ENCODE peak calls at places on chromosomes 6 and 20, in four cellular contexts. E is HepG2, C is GM12878, Q is K562. R is an unnamed sample.

GRCh38 chr6:16184129-16184528 is 54.3 kb upstream of the GMPR start:
- DNase-seq in E (peak; percentile 42), C (peak; percentile 45), Q (peak; percentile 62), R (peak; percentile 36)

GRCh38 chr6:97440590-97441176 is 157.7 kb upstream of the MMS22L start:
- DNase-seq in E (peak; percentile 54), C (no peak), Q (peak; percentile 12), R (peak; percentile 42)

GRCh38 chr20:37218976-37219375 is 39.6 kb upstream of the MROH8 start:
- DNase-seq in E (no peak), C (no peak), Q (no peak), R (no peak)

GRCh38 chr6:114418304-114418972 is 75.6 kb upstream of the HS3ST5 start:
- DNase-seq in E (no peak), C (no peak), Q (no peak), R (no peak)

GRCh38 chr6:73516712-73517489 is 3.9 kb downstream of the EEF1A1 start:
- DNase-seq in E (no peak), C (no peak), Q (no peak), R (no peak)

GRCh38 chr6:33418690-33419291 is 884 bp upstream of the CUTA start:
- DNase-seq in E (no peak), C (no peak), Q (peak; percentile 84), R (no peak)

GRCh38 chr6:36129889-36130671 is at the start of gene MAPK13:
- DNase-seq in E (peak; percentile 25), C (no peak), Q (no peak), R (peak; percentile 49)

GRCh38 chr6:166929534-166930189 is 26.7 kb downstream of the RNASET2 start:
- DNase-seq in E (no peak), C (no peak), Q (no peak), R (no peak)

GRCh38 chr6:131920656-131921055 is 30.5 kb downstream of the CCN2 start:
- DNase-seq in E (no peak), C (no peak), Q (no peak), R (no peak)

GRCh38 chr6:170037541-170038250 is 253.2 kb downstream of the DLL1 start:
- DNase-seq in E (no peak), C (no peak), Q (no peak), R (no peak)

GRCh38 chr20:10648651-10649050 is 25.1 kb downstream of the JAG1 start:
- DNase-seq in E (no peak), C (peak; percentile 28), Q (no peak), R (no peak)

GRCh38 chr6:156870926-156871539 is 93.9 kb downstream of the ARID1B start:
- DNase-seq in E (no peak), C (no peak), Q (no peak), R (no peak)

GRCh38 chr20:10432079-10432478 is 1.9 kb downstream of the MKKS start:
- DNase-seq in E (no peak), C (no peak), Q (no peak), R (no peak)

GRCh38 chr6:50007821-50008220 is 14.0 kb downstream of the DEFB110 start:
- DNase-seq in E (no peak), C (no peak), Q (no peak), R (no peak)

GRCh38 chr6:144378437-144378836 is 93.3 kb downstream of the UTRN start:
- DNase-seq in E (no peak), C (no peak), Q (no peak), R (no peak)

GRCh38 chr20:4814696-4815252 is 93.1 kb downstream of the PRND start:
- DNase-seq in E (no peak), C (peak; percentile 83), Q (no peak), R (no peak)
- TF ChIP-seq CBFB in E (no peak), C (peak; percentile 8), Q (no peak), R (no peak)

GRCh38 chr6:31339210-31339609 is 17.8 kb downstream of the HLA-B start:
- DNase-seq in E (no peak), C (no peak), Q (no peak), R (no peak)
- TF ChIP-seq USF2 in E (no peak), C (no peak), Q (no peak), R (no peak)

DNA sequence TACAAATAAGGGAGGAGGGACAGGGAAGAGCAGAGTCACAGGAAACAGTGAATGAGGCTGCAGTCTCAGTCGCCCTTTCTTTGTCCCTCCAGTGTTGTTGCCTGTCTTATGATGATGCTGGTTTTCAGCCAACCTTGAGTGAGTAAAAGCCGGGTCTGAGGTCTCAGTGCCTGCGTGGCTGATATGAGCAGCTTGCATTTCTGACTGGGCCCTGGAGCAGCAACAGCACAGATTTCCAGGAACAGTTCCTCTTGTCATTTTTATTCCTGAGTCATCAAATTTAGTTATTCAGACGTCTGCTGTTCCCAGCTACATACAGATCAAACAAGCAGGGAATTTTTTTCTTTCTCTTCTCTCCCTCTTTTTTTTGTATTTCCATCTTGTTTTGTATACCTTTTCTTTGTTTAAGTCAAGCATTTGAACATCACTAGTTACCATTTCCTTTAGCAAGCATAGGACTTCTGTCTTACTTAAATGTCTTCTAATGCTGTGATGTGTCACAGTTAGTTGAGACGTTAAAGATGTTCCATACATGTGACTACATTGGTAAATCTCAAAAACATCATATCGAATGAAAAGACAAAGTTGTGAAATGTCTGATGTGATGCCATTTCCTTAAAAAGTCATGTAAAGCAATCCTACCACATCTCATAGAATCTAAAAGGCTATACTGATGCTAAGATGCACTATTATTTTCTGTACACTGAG is 26.6 kb downstream of the SLC16A10 start:
- DNase-seq in E (no peak), C (no peak), Q (peak; percentile 20), R (no peak)
- TF ChIP-seq CREB1 in E (no peak), C (no peak), Q (no peak), R (no peak)

DNA sequence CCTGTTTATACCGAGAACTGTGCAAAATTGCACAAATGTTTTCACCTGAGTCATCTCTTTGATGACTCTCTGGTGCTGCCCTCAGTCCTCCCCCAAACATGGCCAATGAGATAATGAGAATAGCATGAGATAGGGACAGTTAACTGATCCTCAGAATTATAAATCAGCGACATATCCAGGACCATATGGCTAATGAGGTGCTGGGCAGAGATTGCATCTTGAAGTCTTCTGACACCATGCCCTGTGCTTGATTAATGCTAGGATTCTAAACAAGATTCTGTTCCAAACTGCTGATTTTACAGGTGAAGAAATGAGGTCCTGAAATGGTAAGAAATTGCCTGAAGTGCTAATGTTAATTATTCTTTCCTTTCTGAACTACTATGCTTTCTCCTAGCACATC is 13.1 kb downstream of the CLVS2 start:
- DNase-seq in E (no peak), C (no peak), Q (no peak), R (no peak)
- TF ChIP-seq CBFB in E (no peak), C (no peak), Q (no peak), R (no peak)

DNA sequence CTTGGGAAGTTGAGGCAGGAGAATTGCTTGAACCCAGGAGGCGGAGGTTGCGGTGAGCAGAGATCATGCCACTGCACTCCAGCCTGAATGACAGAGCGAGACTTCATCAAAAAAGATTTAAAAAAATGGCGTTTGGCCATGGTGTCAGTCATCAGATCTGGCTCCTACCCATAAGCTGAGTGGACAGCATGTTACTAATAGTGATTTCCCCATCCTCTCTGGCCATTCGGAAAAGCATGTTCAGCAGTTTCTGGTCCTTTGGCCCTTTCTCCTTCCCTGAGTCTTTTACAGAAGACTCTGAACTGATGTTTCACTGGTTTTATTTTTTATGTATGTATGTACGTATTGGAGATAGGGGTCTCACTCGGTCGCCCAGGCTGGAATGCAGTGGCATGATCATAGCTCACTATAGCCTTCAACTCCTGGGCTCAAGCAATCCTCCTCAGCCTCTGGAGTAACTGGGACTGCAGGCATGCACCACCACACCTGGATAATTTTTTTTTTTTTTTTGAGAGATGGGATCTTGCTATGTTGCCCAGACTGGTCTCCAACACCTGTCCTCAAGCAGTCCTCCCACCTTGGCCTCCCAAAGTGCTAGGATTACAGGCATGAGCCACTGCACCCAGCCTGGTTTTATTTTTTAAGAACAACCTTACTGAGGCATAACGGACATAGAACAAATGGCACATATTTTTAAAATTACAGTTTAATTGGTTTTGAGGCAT is 84.2 kb upstream of the CNKSR3 start:
- DNase-seq in E (no peak), C (no peak), Q (no peak), R (no peak)
- TF ChIP-seq USF2 in E (no peak), C (no peak), Q (no peak), R (no peak)

GRCh38 chr6:43967692-43968091 is 159.6 kb downstream of the MRPL14 start:
- DNase-seq in E (no peak), C (no peak), Q (no peak), R (no peak)
- TF ChIP-seq CREB1 in E (no peak), C (no peak), Q (no peak), R (no peak)

GRCh38 chr6:124999105-124999764 is 37.0 kb downstream of the RNF217 start:
- DNase-seq in E (no peak), C (no peak), Q (no peak), R (no peak)
- TF ChIP-seq CBFB in E (no peak), C (no peak), Q (no peak), R (no peak)

GRCh38 chr6:42454428-42454791 is 2.7 kb upstream of the TRERF1 start:
- DNase-seq in E (no peak), C (no peak), Q (peak; percentile 22), R (peak; percentile 56)

GRCh38 chr6:42452171-42453026 is 673 bp upstream of the TRERF1 start:
- DNase-seq in E (no peak), C (no peak), Q (peak; percentile 59), R (peak; percentile 80)

GRCh38 chr6:42451595-42452170 is at the start of gene TRERF1:
- DNase-seq in E (no peak), C (no peak), Q (peak; percentile 31), R (peak; percentile 87)

GRCh38 chr6:42453027-42453648 is 1.4 kb upstream of the TRERF1 start:
- DNase-seq in E (peak; percentile 21), C (peak; percentile 51), Q (peak; percentile 81), R (peak; percentile 92)

GRCh38 chr6:42453649-42454427 is 2.1 kb upstream of the TRERF1 start:
- DNase-seq in E (no peak), C (no peak), Q (peak; percentile 21), R (peak; percentile 62)
- TF ChIP-seq USF2 in E (no peak), C (no peak), Q (no peak), R (no peak)

DNA sequence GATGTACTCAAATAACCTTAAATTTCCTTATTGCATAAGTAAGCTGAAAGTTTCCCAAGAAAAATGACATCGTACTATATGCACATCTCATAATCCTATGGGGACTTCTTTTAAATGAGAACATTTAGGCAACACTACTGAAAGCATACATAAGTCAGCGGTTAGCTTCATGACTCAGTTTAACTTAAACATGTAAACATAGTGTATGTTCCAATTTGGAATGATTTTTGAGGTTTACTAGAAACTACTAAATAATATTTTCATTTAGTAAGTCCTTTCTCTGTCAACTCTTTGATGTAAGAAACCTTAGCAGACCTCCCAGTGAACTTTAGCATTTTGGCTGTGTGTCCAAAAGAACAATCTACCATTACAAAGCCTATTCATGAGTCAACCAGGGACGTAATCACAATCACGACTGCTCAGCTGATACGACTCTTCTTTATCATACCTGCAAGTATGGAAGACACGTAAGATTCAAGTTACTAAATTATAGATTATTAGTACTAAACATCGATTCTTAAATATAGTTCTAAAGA is 19.3 kb downstream of the HIVEP2 start:
- DNase-seq in E (peak; percentile 92), C (no peak), Q (no peak), R (no peak)
- TF ChIP-seq CREB1 in E (peak; percentile 4), C (no peak), Q (no peak), R (no peak)

R was measured in WTC11.